ENCODE peak calls at places on chromosomes 1 and 21, in four cellular contexts. F is vagina, V is adipocyte, L is HCT116. M is an unnamed sample. For H3K27me3, the result is how much of the 10 kb centered on the place peaks cover.

GRCh38 chr1:213127074-213127473 is 76.0 kb downstream of the RPS6KC1 start:
- DNase-seq in F (no peak), V (peak), L (no peak), M (no peak)

GRCh38 chr1:184299076-184299790 is 87.6 kb upstream of the C1orf21 start:
- DNase-seq in F (no peak), V (peak), L (no peak), M (peak)

GRCh38 chr1:8266436-8267165 is 51.3 kb upstream of the SLC45A1 start:
- DNase-seq in F (no peak), V (no peak), L (no peak), M (no peak)

GRCh38 chr1:70896224-70896623 is 151.4 kb downstream of the PTGER3 start:
- DNase-seq in F (no peak), V (peak), L (no peak), M (no peak)

GRCh38 chr1:115705085-115706008 is 63.2 kb downstream of the CASQ2 start:
- DNase-seq in F (no peak), V (peak), L (no peak), M (no peak)

GRCh38 chr1:72623299-72623708 is 341.0 kb upstream of the NEGR1 start:
- DNase-seq in F (no peak), V (peak), L (no peak), M (peak)

GRCh38 chr1:78627321-78627720 is 7.1 kb downstream of the IFI44L start:
- DNase-seq in F (no peak), V (peak), L (no peak), M (no peak)

GRCh38 chr21:17512245-17513213 is at the start of gene CXADR:
- DNase-seq in F (no peak), V (peak), L (peak), M (no peak)

GRCh38 chr1:1965546-1965945 is 38.0 kb downstream of the CFAP74 start:
- DNase-seq in F (no peak), V (no peak), L (no peak), M (no peak)

GRCh38 chr1:156295391-156295947 is at the start of gene GLMP:
- DNase-seq in F (no peak), V (peak), L (peak), M (no peak)

GRCh38 chr1:20185834-20186782 is at the start of the genes PLA2G2C and UBXN10:
- DNase-seq in F (no peak), V (peak), L (no peak), M (no peak)

GRCh38 chr1:47537966-47538365 is 100.1 kb downstream of the FOXD2 start:
- DNase-seq in F (no peak), V (no peak), L (no peak), M (no peak)

GRCh38 chr1:112061852-112062451 is 72.5 kb upstream of the KCND3 start:
- DNase-seq in F (no peak), V (no peak), L (no peak), M (no peak)

GRCh38 chr1:9615316-9616063 is 26.8 kb downstream of the TMEM201 start:
- DNase-seq in F (no peak), V (peak), L (peak), M (no peak)

GRCh38 chr1:116218922-116219321 is 107.7 kb downstream of the MAB21L3 start:
- DNase-seq in F (no peak), V (no peak), L (no peak), M (no peak)

GRCh38 chr1:153679337-153680119 is 1.0 kb downstream of the NPR1 start:
- DNase-seq in F (no peak), V (peak), L (no peak), M (no peak)

GRCh38 chr21:34595457-34595856 is 19.5 kb downstream of the RCAN1 start:
- DNase-seq in F (no peak), V (no peak), L (no peak), M (no peak)

GRCh38 chr1:200392625-200393185 is 17.1 kb downstream of the ZNF281 start:
- DNase-seq in F (no peak), V (no peak), L (no peak), M (no peak)

GRCh38 chr1:47727051-47727708 is 270.0 kb downstream of the TRABD2B start:
- DNase-seq in F (no peak), V (no peak), L (no peak), M (no peak)

GRCh38 chr1:220290163-220290761 is 18.0 kb upstream of the RAB3GAP2 start:
- DNase-seq in F (no peak), V (no peak), L (no peak), M (no peak)

GRCh38 chr1:232306269-232306911 is 323.5 kb downstream of the SIPA1L2 start:
- DNase-seq in F (no peak), V (no peak), L (no peak), M (no peak)

GRCh38 chr21:33132054-33132453 is 62.1 kb downstream of the OLIG1 start:
- DNase-seq in F (no peak), V (no peak), L (no peak), M (no peak)

GRCh38 chr1:190667914-190668313 is 190.2 kb upstream of the BRINP3 start:
- DNase-seq in F (no peak), V (peak), L (no peak), M (no peak)

GRCh38 chr1:208243522-208243850 is 698 bp downstream of the PLXNA2 start:
- DNase-seq in F (no peak), V (peak), L (no peak), M (no peak)

GRCh38 chr1:208241541-208241940 is 2.6 kb downstream of the PLXNA2 start:
- DNase-seq in F (no peak), V (no peak), L (no peak), M (no peak)

GRCh38 chr1:208242186-208242585 is 2.0 kb downstream of the PLXNA2 start:
- DNase-seq in F (no peak), V (no peak), L (no peak), M (no peak)

GRCh38 chr1:208243851-208244583 is at the start of gene PLXNA2:
- DNase-seq in F (no peak), V (peak), L (peak), M (no peak)

GRCh38 chr1:208242829-208243521 is 1.2 kb downstream of the PLXNA2 start:
- DNase-seq in F (no peak), V (peak), L (no peak), M (no peak)
- H3K4me3 ChIP-seq in F (peak), V (peak), L (peak), M (peak)

DNA sequence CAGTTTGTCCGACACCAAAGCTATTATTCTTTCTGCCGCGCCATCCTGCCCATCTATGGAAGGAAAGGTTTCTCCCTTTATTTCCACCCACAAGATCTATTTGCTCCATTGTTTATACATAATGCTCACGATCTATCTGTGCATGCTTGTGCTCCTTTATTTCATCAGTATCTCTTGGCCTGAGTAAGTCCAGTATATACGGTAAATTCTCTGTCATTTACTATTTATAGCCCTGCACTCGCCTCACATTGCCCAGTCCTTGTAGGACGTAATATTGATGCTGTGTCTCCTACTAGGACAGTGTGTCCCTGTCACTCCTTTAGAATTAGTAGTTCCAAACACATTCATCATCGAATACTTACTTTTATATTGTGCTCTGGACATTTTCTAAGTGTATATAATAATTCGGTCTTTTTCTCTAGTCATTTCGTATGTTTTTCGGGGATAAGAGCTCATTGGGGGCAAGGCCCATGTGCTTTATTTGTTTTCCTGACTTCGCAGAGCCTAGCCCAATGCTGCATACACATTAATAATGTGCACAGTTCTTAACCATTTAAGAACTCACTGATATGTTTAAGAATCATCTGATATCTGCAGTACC is 3.1 kb upstream of the NID1 start:
- DNase-seq in F (no peak), V (peak), L (no peak), M (no peak)
- H3K27me3 ChIP-seq in F (under half), V (under half), L (under half), M (under half)

GRCh38 chr21:36792505-36792967 is 93.6 kb downstream of the SIM2 start:
- DNase-seq in F (no peak), V (no peak), L (no peak), M (no peak)
- H3K4me3 ChIP-seq in F (no peak), V (no peak), L (no peak), M (no peak)

GRCh38 chr1:5651027-5651410 is 341.2 kb downstream of the NPHP4 start:
- DNase-seq in F (peak), V (no peak), L (no peak), M (no peak)

GRCh38 chr1:5648410-5649165 is 343.6 kb downstream of the NPHP4 start:
- DNase-seq in F (peak), V (no peak), L (no peak), M (no peak)

GRCh38 chr1:5650283-5651026 is 341.8 kb downstream of the NPHP4 start:
- DNase-seq in F (peak), V (no peak), L (no peak), M (no peak)

GRCh38 chr1:5649166-5649551 is 343.1 kb downstream of the NPHP4 start:
- DNase-seq in F (no peak), V (no peak), L (no peak), M (no peak)

GRCh38 chr1:5649795-5650194 is 342.4 kb downstream of the NPHP4 start:
- DNase-seq in F (peak), V (no peak), L (no peak), M (no peak)
- H3K27me3 ChIP-seq in F (under half), V (under half), L (under half), M (under half)

DNA sequence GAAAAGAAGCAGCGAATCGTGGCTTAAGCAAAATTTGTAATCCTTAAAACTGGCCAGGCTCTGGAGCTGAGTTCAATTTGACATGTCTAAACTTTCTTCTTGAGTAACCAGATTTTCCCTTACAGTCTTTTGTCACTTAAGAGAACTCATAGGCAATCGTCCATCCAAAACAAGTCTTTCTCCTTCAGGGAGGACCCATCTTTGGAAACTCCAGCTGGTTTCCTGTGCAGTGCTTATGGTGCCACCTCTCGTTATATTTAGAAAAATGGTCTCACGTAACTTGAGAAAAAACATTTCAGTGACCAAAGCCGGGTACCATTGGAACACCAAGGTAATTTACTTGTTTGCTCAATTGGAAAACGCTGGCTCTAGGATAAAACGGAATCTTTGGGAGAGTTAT is 1.9 kb upstream of the PTTG1IP start:
- DNase-seq in F (no peak), V (peak), L (no peak), M (no peak)
- H3K4me3 ChIP-seq in F (peak), V (peak), L (no peak), M (no peak)

GRCh38 chr1:44513111-44513510 is 108.1 kb downstream of the RNF220 start:
- DNase-seq in F (no peak), V (no peak), L (no peak), M (no peak)

GRCh38 chr1:44512313-44512885 is 107.3 kb downstream of the RNF220 start:
- DNase-seq in F (no peak), V (no peak), L (no peak), M (no peak)

GRCh38 chr1:44511769-44512168 is 106.7 kb downstream of the RNF220 start:
- DNase-seq in F (no peak), V (peak), L (no peak), M (no peak)

GRCh38 chr1:44515416-44515815 is 110.4 kb downstream of the RNF220 start:
- DNase-seq in F (no peak), V (peak), L (no peak), M (no peak)

DNA sequence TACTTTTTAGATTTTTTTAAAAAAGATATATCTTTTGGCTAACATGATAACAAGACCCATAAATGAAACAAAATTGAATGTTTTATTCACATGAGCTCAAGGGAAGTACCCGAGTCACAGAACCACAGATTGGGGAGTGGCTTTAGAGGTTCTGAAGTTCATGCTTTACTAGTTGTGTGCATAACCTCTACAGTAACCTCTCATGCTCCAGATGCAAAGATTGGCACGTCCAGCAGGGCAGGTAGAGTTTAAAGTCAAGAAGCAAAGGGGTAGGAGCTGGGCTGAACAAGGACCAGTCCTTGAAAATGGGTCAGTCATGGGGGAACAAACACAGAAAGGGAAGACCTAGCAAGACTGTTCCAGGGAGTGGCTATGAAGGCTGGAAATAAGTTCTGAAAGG is 109.6 kb downstream of the RNF220 start:
- DNase-seq in F (no peak), V (no peak), L (no peak), M (no peak)
- H3K27me3 ChIP-seq in F (under half), V (half or more), L (under half), M (under half)

GRCh38 chr1:24508911-24509310 is 6.3 kb downstream of the RCAN3 start:
- DNase-seq in F (no peak), V (no peak), L (no peak), M (no peak)

GRCh38 chr1:24506706-24507422 is 4.2 kb downstream of the RCAN3 start:
- DNase-seq in F (no peak), V (no peak), L (no peak), M (no peak)

GRCh38 chr1:24505816-24506215 is 3.2 kb downstream of the RCAN3 start:
- DNase-seq in F (no peak), V (no peak), L (no peak), M (no peak)

GRCh38 chr1:24504560-24504959 is 1.9 kb downstream of the RCAN3 start:
- DNase-seq in F (no peak), V (no peak), L (no peak), M (no peak)

GRCh38 chr1:24507423-24507804 is 4.8 kb downstream of the RCAN3 start:
- DNase-seq in F (no peak), V (no peak), L (no peak), M (no peak)
- H3K4me3 ChIP-seq in F (no peak), V (no peak), L (no peak), M (no peak)

GRCh38 chr1:22250724-22251123 is 107.8 kb upstream of the WNT4 start:
- DNase-seq in F (no peak), V (peak), L (no peak), M (no peak)
- H3K27me3 ChIP-seq in F (under half), V (under half), L (under half), M (under half)

GRCh38 chr21:45067462-45068285 is 6.7 kb upstream of the ADARB1 start:
- DNase-seq in F (no peak), V (no peak), L (no peak), M (no peak)

GRCh38 chr21:45064091-45064490 is 10.3 kb upstream of the ADARB1 start:
- DNase-seq in F (no peak), V (no peak), L (no peak), M (no peak)

GRCh38 chr21:45060675-45061311 is 13.6 kb upstream of the ADARB1 start:
- DNase-seq in F (no peak), V (no peak), L (no peak), M (no peak)

GRCh38 chr21:45069085-45069484 is 5.3 kb upstream of the ADARB1 start:
- DNase-seq in F (no peak), V (no peak), L (no peak), M (no peak)

GRCh38 chr21:45064618-45065399 is 9.6 kb upstream of the ADARB1 start:
- DNase-seq in F (no peak), V (no peak), L (no peak), M (no peak)
- H3K4me3 ChIP-seq in F (no peak), V (no peak), L (no peak), M (no peak)

DNA sequence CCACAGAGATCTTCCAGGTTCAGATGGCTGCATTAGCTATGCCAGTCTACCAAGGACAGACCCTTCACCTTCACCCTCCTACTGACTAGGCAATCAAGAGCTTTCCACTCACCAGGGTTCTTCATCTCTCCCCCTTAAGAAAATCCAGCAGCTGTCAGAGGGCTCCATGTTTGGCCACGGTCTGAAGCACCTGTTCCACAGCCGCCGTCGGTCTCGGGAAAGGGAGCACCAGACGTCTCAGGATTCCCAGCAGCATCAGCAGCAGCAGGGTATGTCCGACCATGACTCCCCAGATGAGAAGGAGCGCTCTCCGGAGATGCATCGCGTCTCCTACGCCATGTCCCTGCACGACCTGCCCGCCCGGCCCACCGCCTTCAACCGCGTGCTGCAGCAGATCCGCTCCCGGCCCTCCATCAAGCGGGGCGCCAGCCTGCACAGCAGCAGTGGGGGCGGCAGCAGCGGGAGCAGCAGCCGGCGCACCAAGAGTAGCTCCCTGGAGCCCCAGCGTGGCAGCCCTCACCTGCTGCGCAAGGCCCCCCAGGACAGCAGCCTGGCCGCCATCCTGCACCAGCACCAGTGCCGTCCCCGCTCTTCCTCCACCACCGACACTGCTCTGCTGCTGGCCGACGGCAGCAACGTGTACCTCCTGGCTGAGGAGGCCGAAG is 13.8 kb downstream of the TMCC2 start:
- DNase-seq in F (no peak), V (no peak), L (no peak), M (no peak)
- H3K27me3 ChIP-seq in F (under half), V (under half), L (under half), M (under half)

M was measured in kidney epithelial cell.